ENCODE peak calls at places on chromosomes 5 and 9, in nine cellular contexts. Z is PC-3; J is body of pancreas; C is CD8-positive, alpha-beta T cell; E is tibial nerve; N is ovary; H is uterus; X is neural progenitor cell; I is IMR-90. G is an unnamed sample. For H3K4me1, the result is how much of the 10 kb centered on the place peaks cover.

GRCh38 chr5:43065384-43066230 is 25.5 kb upstream of the ANXA2R start:
- DNase-seq in X (peak), H (peak), J (peak), N (peak), E (peak), Z (peak), I (peak), C (peak), G (peak)

GRCh38 chr9:134575817-134576176 is 65.8 kb upstream of the COL5A1 start:
- DNase-seq in C (no peak), H (peak), X (no peak), J (no peak), N (peak), Z (no peak), E (no peak), I (no peak), G (peak)

GRCh38 chr5:156693113-156693512 is 157.0 kb upstream of the PPP1R2B start:
- DNase-seq in E (no peak), N (no peak), I (no peak), Z (peak), H (no peak), X (no peak), J (no peak), C (no peak), G (no peak)

GRCh38 chr9:16626577-16627130 is 243.8 kb downstream of the BNC2 start:
- DNase-seq in E (no peak), N (peak), C (no peak), I (peak), Z (peak), H (no peak), X (peak), J (no peak), G (no peak)

GRCh38 chr5:143791848-143792701 is 19.9 kb upstream of the HMHB1 start:
- DNase-seq in I (no peak), H (no peak), X (peak), C (no peak), Z (no peak), E (peak), N (no peak), J (no peak), G (no peak)

GRCh38 chr5:50849554-50849953 is 183.1 kb downstream of the PARP8 start:
- DNase-seq in J (no peak), H (no peak), X (no peak), I (no peak), Z (no peak), E (no peak), C (no peak), N (no peak), G (no peak)

GRCh38 chr5:128225245-128226030 is 141.9 kb downstream of the SLC12A2 start:
- DNase-seq in C (no peak), I (no peak), X (no peak), J (no peak), E (no peak), H (no peak), N (no peak), Z (peak), G (no peak)

GRCh38 chr5:54832066-54832465 is 153.3 kb downstream of the ESM1 start:
- DNase-seq in J (no peak), I (peak), C (no peak), Z (no peak), X (no peak), N (no peak), H (no peak), E (no peak), G (no peak)

GRCh38 chr5:76790632-76791290 is 28.1 kb upstream of the F2RL1 start:
- DNase-seq in C (no peak), Z (peak), J (no peak), I (peak), E (peak), N (no peak), X (no peak), H (no peak), G (no peak)

GRCh38 chr9:17856995-17857394 is 278.1 kb downstream of the SH3GL2 start:
- DNase-seq in H (no peak), N (no peak), C (no peak), Z (no peak), E (no peak), X (no peak), I (no peak), J (no peak), G (no peak)

GRCh38 chr9:17862081-17862480 is 283.2 kb downstream of the SH3GL2 start:
- DNase-seq in E (no peak), I (no peak), C (no peak), Z (no peak), X (no peak), H (no peak), J (no peak), N (no peak), G (no peak)

GRCh38 chr9:17863213-17863883 is 284.5 kb downstream of the SH3GL2 start:
- DNase-seq in J (no peak), C (no peak), H (no peak), X (no peak), E (no peak), N (no peak), I (no peak), Z (no peak), G (no peak)

GRCh38 chr9:17859987-17860386 is 281.1 kb downstream of the SH3GL2 start:
- DNase-seq in Z (no peak), H (no peak), X (no peak), C (no peak), N (no peak), I (no peak), J (no peak), E (no peak), G (no peak)

GRCh38 chr9:17859228-17859627 is 280.4 kb downstream of the SH3GL2 start:
- DNase-seq in J (no peak), H (no peak), X (no peak), E (no peak), C (no peak), Z (no peak), I (no peak), N (no peak), G (no peak)
- H3K27ac ChIP-seq in J (no peak), H (no peak), X (no peak), E (no peak), C (no peak), Z (no peak), I (no peak), N (no peak), G (no peak)

GRCh38 chr9:130874783-130875182 is 21.8 kb downstream of the QRFP start:
- DNase-seq in H (no peak), X (no peak), E (no peak), J (no peak), N (no peak), I (no peak), Z (no peak), C (no peak), G (no peak)
- H3K4me1 ChIP-seq in H (under half), X (under half), E (under half), J (under half), N (under half), I (under half), Z (under half), C (under half), G (under half)

GRCh38 chr5:169027456-169028118 is 273.4 kb downstream of the SLIT3 start:
- DNase-seq in J (no peak), H (no peak), Z (no peak), I (no peak), E (no peak), C (no peak), X (peak), N (no peak), G (peak)
- H3K27ac ChIP-seq in J (no peak), H (no peak), Z (no peak), I (no peak), E (no peak), C (no peak), X (peak), N (no peak), G (peak)

GRCh38 chr9:105363842-105364241 is 84.0 kb upstream of the FSD1L start:
- DNase-seq in H (no peak), Z (no peak), I (no peak), N (no peak), J (no peak), C (no peak), X (no peak), E (no peak), G (no peak)
- H3K4me1 ChIP-seq in H (under half), Z (under half), I (under half), N (under half), J (under half), C (under half), X (under half), E (under half), G (under half)

GRCh38 chr5:172885594-172886340 is 51.7 kb downstream of the ERGIC1 start:
- DNase-seq in J (no peak), E (no peak), X (no peak), H (no peak), Z (no peak), C (no peak), I (no peak), N (no peak), G (peak)
- H3K27ac ChIP-seq in J (peak), E (no peak), X (no peak), H (peak), Z (no peak), C (no peak), I (peak), N (no peak), G (no peak)

GRCh38 chr5:155343468-155343867 is 329.9 kb downstream of the KIF4B start:
- DNase-seq in N (no peak), Z (no peak), H (no peak), J (no peak), X (no peak), C (no peak), E (no peak), I (no peak), G (no peak)

DNA sequence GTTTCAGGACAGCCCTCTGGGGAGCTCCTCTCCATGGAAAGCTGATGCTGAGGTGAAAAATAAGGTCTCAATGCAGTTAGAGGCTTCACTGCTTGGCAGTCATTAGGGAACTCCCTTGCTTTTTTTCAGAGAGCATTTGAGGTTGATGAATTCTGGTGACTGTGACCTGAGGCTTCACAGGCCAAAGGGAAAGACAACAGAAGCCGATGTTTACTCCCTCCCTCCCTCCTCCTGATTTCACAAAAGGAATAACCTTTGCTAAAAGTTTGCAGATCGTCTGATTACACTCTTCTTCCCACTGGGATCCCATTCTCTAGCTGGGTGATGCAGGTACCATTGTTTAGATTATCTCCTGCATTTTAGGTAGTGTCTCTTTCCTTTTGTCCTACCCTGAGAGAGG is 329.4 kb downstream of the KIF4B start:
- DNase-seq in N (no peak), J (no peak), Z (no peak), H (no peak), E (no peak), X (no peak), C (no peak), I (no peak), G (no peak)
- H3K4me1 ChIP-seq in N (under half), J (under half), Z (under half), H (under half), E (under half), X (under half), C (under half), I (under half), G (under half)